ENCODE peak calls at places on chromosomes 16 and 17, in four cellular contexts. One of them, this sample, is unnamed.
A peak's percentile ranks its signal among the peaks of the same experiment; 100 is the strongest.

GRCh38 chr17:47630614-47631013 is 19.1 kb upstream of the KPNB1 start:
- DNase-seq in MM.1S: no peak
- DNase-seq in neural progenitor cell: no peak
- DNase-seq in GM23248: no peak
- DNase-seq in this sample: no peak

GRCh38 chr17:7173687-7174602 is 5.2 kb downstream of the ASGR1 start:
- DNase-seq in MM.1S: no peak
- DNase-seq in neural progenitor cell: peak; percentile 93
- DNase-seq in GM23248: peak; percentile 51
- DNase-seq in this sample: peak; percentile 63

GRCh38 chr17:43769426-43769825 is 9.4 kb downstream of the DUSP3 start:
- DNase-seq in MM.1S: no peak
- DNase-seq in neural progenitor cell: no peak
- DNase-seq in GM23248: no peak
- DNase-seq in this sample: no peak

GRCh38 chr16:75238853-75239371 is 12.5 kb downstream of the BCAR1 start:
- DNase-seq in MM.1S: no peak
- DNase-seq in neural progenitor cell: no peak
- DNase-seq in GM23248: peak; percentile 79
- DNase-seq in this sample: no peak

GRCh38 chr16:3580686-3581085 is 3.5 kb upstream of the NLRC3 start:
- DNase-seq in MM.1S: no peak
- DNase-seq in neural progenitor cell: peak; percentile 27
- DNase-seq in GM23248: peak; percentile 34
- DNase-seq in this sample: peak; percentile 49

GRCh38 chr16:72856797-72857196 is 191.1 kb downstream of the ZFHX3 start:
- DNase-seq in MM.1S: no peak
- DNase-seq in neural progenitor cell: peak; percentile 44
- DNase-seq in GM23248: peak; percentile 38
- DNase-seq in this sample: peak; percentile 32

GRCh38 chr17:49635121-49635520 is 42.8 kb downstream of the SPOP start:
- DNase-seq in MM.1S: no peak
- DNase-seq in neural progenitor cell: no peak
- DNase-seq in GM23248: peak; percentile 53
- DNase-seq in this sample: no peak

GRCh38 chr16:65644821-65645220 is 523.0 kb upstream of the CDH11 start:
- DNase-seq in MM.1S: no peak
- DNase-seq in neural progenitor cell: no peak
- DNase-seq in GM23248: no peak
- DNase-seq in this sample: no peak

GRCh38 chr17:36092228-36092627 is 2.3 kb upstream of the CCL3 start:
- DNase-seq in MM.1S: peak; percentile 94
- DNase-seq in neural progenitor cell: no peak
- DNase-seq in GM23248: no peak
- DNase-seq in this sample: no peak

GRCh38 chr16:87043273-87044030 is 273.7 kb downstream of the C16orf95 start:
- DNase-seq in MM.1S: no peak
- DNase-seq in neural progenitor cell: no peak
- DNase-seq in GM23248: peak; percentile 57
- DNase-seq in this sample: no peak

GRCh38 chr16:11949527-11949926 is 7.7 kb upstream of the NPIPB2 start:
- DNase-seq in MM.1S: peak; percentile 75
- DNase-seq in neural progenitor cell: peak; percentile 75
- DNase-seq in GM23248: peak; percentile 71
- DNase-seq in this sample: peak; percentile 68

GRCh38 chr17:64009571-64010402 is 10.6 kb downstream of the ICAM2 start:
- DNase-seq in MM.1S: no peak
- DNase-seq in neural progenitor cell: no peak
- DNase-seq in GM23248: peak; percentile 64
- DNase-seq in this sample: no peak

GRCh38 chr17:81518785-81519283 is 6.2 kb upstream of the ACTG1 start:
- DNase-seq in MM.1S: peak; percentile 35
- DNase-seq in neural progenitor cell: peak; percentile 48
- DNase-seq in GM23248: peak; percentile 79
- DNase-seq in this sample: peak; percentile 81

GRCh38 chr16:4962716-4963115 is 4.6 kb downstream of the SEC14L5 start:
- DNase-seq in MM.1S: peak; percentile 54
- DNase-seq in neural progenitor cell: no peak
- DNase-seq in GM23248: no peak
- DNase-seq in this sample: no peak

GRCh38 chr16:17556276-17557052 is 85.7 kb upstream of the XYLT1 start:
- DNase-seq in MM.1S: peak; percentile 34
- DNase-seq in neural progenitor cell: peak; percentile 57
- DNase-seq in GM23248: peak; percentile 67
- DNase-seq in this sample: peak; percentile 47

GRCh38 chr16:54930034-54930938 is at the start of gene IRX5:
- DNase-seq in MM.1S: peak; percentile 87
- DNase-seq in neural progenitor cell: peak; percentile 96
- DNase-seq in GM23248: peak; percentile 98
- DNase-seq in this sample: peak; percentile 95

GRCh38 chr17:80594666-80595269 is 50.1 kb downstream of the RPTOR start:
- DNase-seq in MM.1S: no peak
- DNase-seq in neural progenitor cell: no peak
- DNase-seq in GM23248: peak; percentile 33
- DNase-seq in this sample: no peak

DNA sequence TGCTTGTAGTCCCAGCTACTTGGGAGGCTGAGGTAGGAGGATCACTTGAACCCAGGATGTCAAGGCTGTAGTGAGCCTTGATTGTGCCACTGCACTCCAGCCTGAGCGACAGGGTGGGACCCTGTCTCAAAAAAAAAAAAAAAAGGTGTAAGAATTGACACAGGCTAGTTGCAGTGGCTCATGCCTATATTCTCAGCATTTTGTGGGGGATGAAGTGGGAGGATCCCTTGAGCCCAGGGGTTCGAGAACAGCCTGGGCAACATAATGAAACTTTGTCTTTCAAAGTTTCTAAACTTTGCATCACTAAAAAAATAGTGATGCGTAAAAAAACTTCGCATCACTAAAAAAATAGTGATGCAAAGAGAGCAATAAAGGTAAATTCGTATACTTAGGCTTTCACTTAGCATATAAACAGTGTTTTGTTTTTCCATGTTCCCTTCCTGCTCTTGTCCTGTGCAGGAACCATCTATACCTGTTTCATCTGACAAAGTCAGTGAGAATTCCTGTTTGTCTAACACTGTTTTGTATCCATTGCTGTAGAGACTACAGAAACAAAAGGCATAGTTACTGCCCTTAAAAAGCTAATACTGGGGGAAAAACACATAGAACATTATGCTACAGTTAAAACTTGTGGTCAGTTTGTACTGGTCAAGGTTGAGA is 32.1 kb downstream of the CTCF start:
- DNase-seq in MM.1S: no peak
- DNase-seq in neural progenitor cell: no peak
- DNase-seq in GM23248: no peak
- DNase-seq in this sample: no peak
- H3K4me2 ChIP-seq in MM.1S: no peak overlapping the region
- H3K4me2 ChIP-seq in neural progenitor cell: no peak overlapping the region
- H3K4me2 ChIP-seq in GM23248: no peak overlapping the region
- H3K4me2 ChIP-seq in this sample: no peak overlapping the region

GRCh38 chr16:82609140-82609539 is 17.6 kb upstream of the CDH13 start:
- DNase-seq in MM.1S: no peak
- DNase-seq in neural progenitor cell: no peak
- DNase-seq in GM23248: no peak
- DNase-seq in this sample: no peak
- TF ChIP-seq EZH2phosphoT487 in MM.1S: no peak
- TF ChIP-seq EZH2phosphoT487 in neural progenitor cell: no peak
- TF ChIP-seq EZH2phosphoT487 in GM23248: no peak
- TF ChIP-seq EZH2phosphoT487 in this sample: no peak

DNA sequence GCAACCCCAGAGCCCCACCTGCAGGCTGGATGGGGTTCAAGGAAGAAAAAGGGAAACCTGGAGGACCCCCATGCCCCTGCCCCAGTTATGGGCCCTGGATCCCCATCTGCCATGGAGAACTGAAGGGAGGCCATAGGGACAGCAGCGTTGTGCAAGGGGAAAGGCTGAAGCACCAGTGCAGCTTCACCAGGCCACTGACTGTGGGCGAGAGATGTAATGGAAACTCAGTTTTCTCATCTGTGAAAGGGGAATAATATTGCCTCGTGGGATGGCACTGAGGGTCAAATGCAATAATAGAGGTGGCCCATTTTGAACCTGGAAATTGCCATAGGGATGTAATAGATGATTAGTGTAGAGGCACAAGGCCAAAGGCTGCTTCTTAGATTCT is 9.9 kb upstream of the TSPOAP1 start:
- DNase-seq in MM.1S: peak; percentile 32
- DNase-seq in neural progenitor cell: no peak
- DNase-seq in GM23248: no peak
- DNase-seq in this sample: no peak
- H3K4me2 ChIP-seq in MM.1S: peak overlapping the region; percentile 99
- H3K4me2 ChIP-seq in neural progenitor cell: no peak overlapping the region
- H3K4me2 ChIP-seq in GM23248: peak overlapping the region; percentile 51
- H3K4me2 ChIP-seq in this sample: no peak overlapping the region

GRCh38 chr17:72611172-72611571 is 481.3 kb downstream of the SLC39A11 start:
- DNase-seq in MM.1S: no peak
- DNase-seq in neural progenitor cell: no peak
- DNase-seq in GM23248: no peak
- DNase-seq in this sample: no peak

GRCh38 chr17:72614476-72614870 is 478.0 kb downstream of the SLC39A11 start:
- DNase-seq in MM.1S: no peak
- DNase-seq in neural progenitor cell: no peak
- DNase-seq in GM23248: no peak
- DNase-seq in this sample: peak; percentile 38

GRCh38 chr17:72615627-72615991 is 476.9 kb downstream of the SLC39A11 start:
- DNase-seq in MM.1S: no peak
- DNase-seq in neural progenitor cell: no peak
- DNase-seq in GM23248: no peak
- DNase-seq in this sample: no peak

GRCh38 chr17:72614871-72615626 is 477.4 kb downstream of the SLC39A11 start:
- DNase-seq in MM.1S: no peak
- DNase-seq in neural progenitor cell: peak; percentile 66
- DNase-seq in GM23248: no peak
- DNase-seq in this sample: peak; percentile 90

DNA sequence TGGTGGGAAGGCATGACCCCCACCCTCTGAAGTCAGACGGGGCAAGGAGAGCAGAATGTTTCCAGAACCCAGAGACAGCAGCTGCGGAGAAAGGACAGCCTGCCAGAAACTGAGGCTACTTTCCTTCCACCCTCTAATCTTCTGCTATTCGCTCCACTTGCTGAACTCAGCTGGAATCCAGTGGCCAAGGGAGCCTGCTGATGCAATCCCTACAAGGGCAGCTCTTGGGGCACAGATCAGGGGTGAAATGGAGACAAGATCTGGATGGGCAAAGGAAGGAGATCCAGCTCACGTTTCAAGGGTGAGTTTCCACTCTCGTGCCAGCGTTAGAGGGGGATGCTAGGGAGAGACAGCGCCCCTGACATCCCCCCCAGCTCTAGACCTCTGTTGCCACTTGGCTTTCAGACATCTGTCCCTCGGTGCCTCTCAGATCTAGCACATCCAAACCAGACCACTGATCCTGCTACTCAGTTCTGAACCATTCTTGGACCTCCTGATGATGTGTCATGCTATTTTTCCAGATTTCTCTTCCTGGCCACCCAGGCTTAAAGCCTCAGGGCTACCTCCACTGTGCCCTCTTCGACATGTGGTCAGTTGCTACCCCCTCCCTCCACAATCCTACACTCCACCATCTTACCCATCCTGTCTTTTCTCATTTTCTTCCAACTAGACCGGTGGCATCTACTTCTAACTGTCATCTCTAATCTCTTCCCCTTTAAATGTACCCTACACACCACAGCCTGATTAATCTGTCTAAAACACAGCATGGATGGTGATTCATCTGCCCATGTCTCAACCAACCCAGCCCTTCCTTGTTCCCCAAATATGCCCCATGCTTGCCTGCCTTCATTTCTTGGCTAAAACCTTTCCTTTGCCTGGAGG is 478.8 kb downstream of the SLC39A11 start:
- DNase-seq in MM.1S: no peak
- DNase-seq in neural progenitor cell: no peak
- DNase-seq in GM23248: peak; percentile 83
- DNase-seq in this sample: no peak
- TF ChIP-seq EZH2phosphoT487 in MM.1S: no peak
- TF ChIP-seq EZH2phosphoT487 in neural progenitor cell: no peak
- TF ChIP-seq EZH2phosphoT487 in GM23248: no peak
- TF ChIP-seq EZH2phosphoT487 in this sample: no peak

DNA sequence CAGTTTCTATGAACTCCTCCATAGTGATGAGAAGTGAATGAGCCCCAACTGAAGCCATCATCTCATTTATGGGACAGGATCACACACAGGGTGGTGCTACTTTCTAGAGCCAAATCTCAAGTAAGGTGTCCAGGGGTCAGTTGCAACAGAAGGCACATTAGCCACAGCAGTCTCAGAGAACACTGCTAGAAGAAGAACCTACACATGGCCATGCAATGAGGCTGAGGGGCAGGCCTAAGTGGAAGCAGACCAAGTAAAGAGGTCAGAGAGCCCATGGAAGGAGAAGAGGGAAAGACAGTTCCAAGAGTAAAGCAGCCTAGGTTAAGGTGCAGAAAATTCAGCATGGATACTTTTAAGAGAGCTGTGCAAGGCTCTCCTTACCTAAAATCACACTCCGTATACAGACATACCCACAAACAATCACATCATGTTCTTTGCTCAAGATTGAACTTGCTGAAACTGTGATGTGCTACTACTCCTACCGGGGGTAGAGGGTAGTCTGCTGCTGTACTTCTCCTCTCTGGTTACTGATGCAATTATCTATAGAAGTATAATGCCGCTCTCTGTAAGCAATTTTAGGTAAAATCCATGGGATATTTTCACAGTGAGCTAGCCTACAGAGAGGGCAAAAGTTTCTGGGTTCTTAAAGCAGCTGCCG is 1.7 kb downstream of the ABCA8 start:
- DNase-seq in MM.1S: no peak
- DNase-seq in neural progenitor cell: no peak
- DNase-seq in GM23248: no peak
- DNase-seq in this sample: no peak
- H3K4me2 ChIP-seq in MM.1S: no peak overlapping the region
- H3K4me2 ChIP-seq in neural progenitor cell: no peak overlapping the region
- H3K4me2 ChIP-seq in GM23248: no peak overlapping the region
- H3K4me2 ChIP-seq in this sample: no peak overlapping the region